ENCODE peak calls at places on chromosomes 7 and 10, in five cellular contexts. V, H, I, X and D are unnamed samples.

GRCh38 chr10:33410096-33410859 is 75.8 kb upstream of the NRP1 start:
- DNase-seq in I (no peak), H (no peak), V (no peak), X (no peak), D (no peak)

GRCh38 chr7:13687500-13687899 is 302.0 kb downstream of the ETV1 start:
- DNase-seq in X (no peak), H (no peak), I (no peak), V (no peak), D (no peak)

GRCh38 chr10:96289218-96289910 is 14.9 kb upstream of the DNTT start:
- DNase-seq in V (no peak), X (no peak), I (no peak), H (no peak), D (peak; percentile 22)

GRCh38 chr7:119545118-119545517 is 727.9 kb upstream of the KCND2 start:
- DNase-seq in X (no peak), V (peak; percentile 44), H (no peak), I (no peak), D (no peak)

GRCh38 chr10:44310762-44311562 is 73.9 kb downstream of the CXCL12 start:
- DNase-seq in V (peak; percentile 83), H (peak; percentile 90), I (peak; percentile 97), X (peak; percentile 85), D (peak; percentile 96)

GRCh38 chr7:110531186-110531585 is 559.7 kb upstream of the LRRN3 start:
- DNase-seq in I (no peak), H (no peak), X (no peak), V (no peak), D (no peak)

GRCh38 chr7:20642171-20642570 is 26.7 kb downstream of the ABCB5 start:
- DNase-seq in X (no peak), H (no peak), I (no peak), V (peak; percentile 10), D (no peak)

GRCh38 chr7:66013938-66014337 is 31.9 kb upstream of the GUSB start:
- DNase-seq in X (peak; percentile 62), H (peak; percentile 81), I (peak; percentile 45), V (peak; percentile 74), D (no peak)

GRCh38 chr10:30182191-30183075 is 123.0 kb upstream of the JCAD start:
- DNase-seq in I (no peak), H (no peak), V (peak; percentile 80), X (no peak), D (no peak)

GRCh38 chr7:131111081-131111576 is 216.5 kb upstream of the MKLN1 start:
- DNase-seq in V (peak; percentile 97), H (no peak), I (no peak), X (no peak), D (no peak)

GRCh38 chr10:49297818-49298665 is 928 bp upstream of the C10orf71 start:
- DNase-seq in H (no peak), I (no peak), X (no peak), V (no peak), D (no peak)

GRCh38 chr10:5684318-5684970 is at the start of gene TASOR2:
- DNase-seq in I (peak; percentile 98), X (peak; percentile 98), H (peak; percentile 97), V (peak; percentile 98), D (no peak)

GRCh38 chr7:134350682-134351081 is 34.0 kb upstream of the SLC35B4 start:
- DNase-seq in V (no peak), I (no peak), X (no peak), H (no peak), D (no peak)

GRCh38 chr7:134343796-134344195 is 27.1 kb upstream of the SLC35B4 start:
- DNase-seq in V (no peak), X (no peak), I (no peak), H (no peak), D (no peak)

GRCh38 chr7:134343136-134343535 is 26.4 kb upstream of the SLC35B4 start:
- DNase-seq in I (no peak), V (no peak), X (no peak), H (no peak), D (no peak)

GRCh38 chr7:134351424-134351823 is 34.7 kb upstream of the SLC35B4 start:
- DNase-seq in H (no peak), V (no peak), X (no peak), I (no peak), D (no peak)

GRCh38 chr7:134347567-134347966 is 30.8 kb upstream of the SLC35B4 start:
- DNase-seq in H (no peak), V (no peak), I (no peak), X (no peak), D (no peak)
- TF ChIP-seq CTCF in H (no peak), V (no peak), I (no peak), X (no peak), D (no peak)

DNA sequence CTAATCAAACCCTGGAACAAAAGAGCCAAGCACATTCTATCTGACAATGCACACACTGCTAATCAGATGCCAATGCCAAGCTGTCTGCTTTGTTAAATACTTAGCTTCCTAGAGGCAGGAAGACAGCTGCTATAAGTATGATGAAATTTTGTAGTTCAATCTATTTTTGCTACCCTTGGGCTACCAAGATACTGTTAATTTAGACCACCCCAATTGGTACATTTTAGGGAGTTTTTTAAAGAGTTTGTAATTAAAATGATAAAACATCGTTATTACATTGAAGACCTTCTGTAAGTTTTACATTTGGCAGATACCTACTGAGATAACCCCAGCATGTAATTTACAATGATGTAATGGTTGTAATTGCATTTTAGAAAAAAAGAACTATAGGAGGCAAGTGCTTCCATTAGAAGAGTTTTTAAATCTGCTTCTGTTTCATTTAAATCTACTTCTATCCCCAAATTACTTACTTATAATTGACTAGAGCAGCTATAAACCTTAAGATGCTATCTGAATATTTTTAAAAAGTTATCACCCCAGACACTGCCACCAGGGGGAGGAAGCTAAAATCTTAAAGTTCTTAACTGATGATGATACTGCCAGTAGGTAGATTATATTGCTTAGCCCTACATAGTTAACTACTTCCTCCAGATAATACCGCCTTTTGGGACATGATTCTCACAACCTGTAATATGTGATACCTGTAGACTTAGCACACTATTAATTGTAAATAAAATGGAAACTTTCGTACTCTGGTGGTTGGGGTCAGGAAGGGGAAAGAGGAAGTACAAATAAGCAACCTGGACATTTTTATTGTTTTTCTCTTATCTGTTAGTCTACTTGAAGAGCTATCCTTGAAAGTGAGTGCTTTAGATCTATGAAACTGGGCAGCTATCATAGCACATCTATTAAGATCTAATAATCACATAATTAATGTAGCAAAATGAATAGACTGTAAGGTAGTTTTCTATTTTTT is 268.8 kb downstream of the ADK start:
- DNase-seq in V (peak; percentile 30), H (no peak), X (no peak), I (peak; percentile 18), D (no peak)
- TF ChIP-seq CTCF in V (peak; percentile 49), H (peak; percentile 41), X (no peak), I (peak; percentile 79), D (no peak)

DNA sequence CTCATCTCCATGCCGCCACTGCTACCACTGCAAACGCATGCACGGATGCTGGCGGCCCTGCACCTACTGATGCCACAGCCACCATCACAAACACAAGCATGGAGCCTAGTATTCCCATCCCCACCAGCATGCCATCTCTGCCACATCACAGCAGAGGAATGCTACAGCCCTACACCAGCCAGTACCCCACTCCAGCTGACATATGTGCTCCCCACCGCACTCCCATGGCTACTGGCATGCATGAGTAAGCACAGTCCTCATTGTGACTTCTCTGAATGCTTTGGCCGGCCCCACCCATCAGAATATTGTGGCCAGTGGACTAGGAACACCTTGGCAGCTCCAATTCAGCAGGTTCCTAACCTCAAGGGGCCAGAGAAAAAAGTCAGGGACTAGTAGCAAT is 705.5 kb downstream of the POM121L12 start:
- DNase-seq in I (no peak), V (no peak), X (no peak), H (no peak), D (no peak)
- TF ChIP-seq CTCF in I (no peak), V (no peak), X (no peak), H (no peak), D (no peak)

GRCh38 chr7:55550010-55550409 is 22.3 kb downstream of the VOPP1 start:
- DNase-seq in X (peak; percentile 83), I (no peak), V (no peak), H (no peak), D (no peak)
- TF ChIP-seq CTCF in X (no peak), I (no peak), V (no peak), H (no peak), D (no peak)

DNA sequence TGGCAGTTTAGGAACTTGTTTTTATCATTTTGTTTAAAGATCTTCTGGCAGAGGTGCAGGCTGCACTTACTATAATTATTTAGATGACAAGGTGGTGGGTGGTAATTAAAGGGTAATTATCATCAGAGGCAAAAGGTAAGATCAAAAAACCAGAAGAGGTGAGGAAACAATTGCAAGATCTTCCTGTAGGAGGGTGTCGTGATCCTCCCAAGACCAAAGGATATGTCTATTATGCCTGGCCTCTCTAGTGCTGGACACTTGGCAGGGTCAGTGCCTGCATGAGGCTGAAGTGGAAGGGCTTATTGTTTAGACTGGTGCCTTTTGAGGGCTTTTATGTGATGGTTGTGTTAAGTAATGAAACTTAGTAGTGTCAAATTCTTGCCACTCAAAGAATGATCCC is 1.8 kb upstream of the WAPL start:
- DNase-seq in H (peak; percentile 37), X (no peak), I (no peak), V (peak; percentile 26), D (no peak)
- TF ChIP-seq CTCF in H (no peak), X (no peak), I (no peak), V (peak; percentile 24), D (no peak)

GRCh38 chr7:141417506-141417905 is 133.7 kb upstream of the AGK start:
- DNase-seq in X (no peak), V (no peak), H (no peak), I (no peak), D (no peak)

GRCh38 chr7:141415999-141416398 is 135.2 kb upstream of the AGK start:
- DNase-seq in V (no peak), H (no peak), X (no peak), I (no peak), D (no peak)

GRCh38 chr7:141421306-141421705 is 129.9 kb upstream of the AGK start:
- DNase-seq in V (no peak), X (no peak), H (no peak), I (no peak), D (no peak)

GRCh38 chr7:141416691-141417268 is 134.4 kb upstream of the AGK start:
- DNase-seq in V (no peak), H (no peak), X (no peak), I (no peak), D (no peak)

DNA sequence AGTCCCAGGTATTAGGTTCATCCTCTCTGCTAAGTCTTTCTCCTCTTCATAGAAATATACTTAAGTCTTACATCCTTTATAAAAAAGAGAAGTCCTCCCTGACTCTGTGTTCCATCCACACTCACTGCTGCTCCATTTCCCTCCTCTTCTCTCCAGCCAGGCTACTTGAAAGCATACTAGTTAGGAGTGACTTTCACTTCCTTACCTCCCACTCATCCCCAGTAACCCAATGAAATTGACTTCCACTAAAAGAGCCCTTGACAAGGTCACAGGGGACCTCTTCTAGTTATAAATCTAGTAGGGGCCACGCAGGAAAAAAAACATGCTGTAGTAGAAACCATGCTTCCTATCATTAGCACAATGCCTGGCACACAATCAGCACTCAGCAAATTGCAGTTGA is 133.1 kb upstream of the AGK start:
- DNase-seq in V (no peak), X (no peak), I (no peak), H (no peak), D (no peak)
- TF ChIP-seq CTCF in V (no peak), X (no peak), I (no peak), H (no peak), D (no peak)